ENCODE peak calls at places on chromosomes 11 and 22, in nine cellular contexts. One of them, this sample, is unnamed.

GRCh38 chr11:112961146-112961668 is at the start of gene NCAM1:
- DNase-seq in AG09309: peak
- DNase-seq in Caco-2: peak
- DNase-seq in breast epithelium: no peak
- DNase-seq in GM23338: peak
- DNase-seq in A549: peak
- DNase-seq in endodermal cell: peak
- DNase-seq in brain microvascular endothelial cell: peak
- DNase-seq in activated B cell treated with CpG ODN at 0.5 μM for 24 hours: no peak
- DNase-seq in this sample: no peak

GRCh38 chr22:35330258-35330861 is 30.7 kb downstream of the TOM1 start:
- DNase-seq in A549: no peak
- DNase-seq in brain microvascular endothelial cell: peak
- DNase-seq in endodermal cell: no peak
- DNase-seq in breast epithelium: no peak
- DNase-seq in activated B cell treated with CpG ODN at 0.5 μM for 24 hours: no peak
- DNase-seq in AG09309: no peak
- DNase-seq in GM23338: no peak
- DNase-seq in Caco-2: no peak
- DNase-seq in this sample: peak

GRCh38 chr11:111718436-111719325 is 47.5 kb downstream of the PPP2R1B start:
- DNase-seq in GM23338: no peak
- DNase-seq in activated B cell treated with CpG ODN at 0.5 μM for 24 hours: no peak
- DNase-seq in breast epithelium: no peak
- DNase-seq in endodermal cell: no peak
- DNase-seq in Caco-2: no peak
- DNase-seq in A549: peak
- DNase-seq in brain microvascular endothelial cell: peak
- DNase-seq in AG09309: peak
- DNase-seq in this sample: no peak

GRCh38 chr11:44351898-44352498 is 42.1 kb upstream of the ALX4 start:
- DNase-seq in endodermal cell: no peak
- DNase-seq in AG09309: no peak
- DNase-seq in GM23338: peak
- DNase-seq in brain microvascular endothelial cell: no peak
- DNase-seq in A549: peak
- DNase-seq in activated B cell treated with CpG ODN at 0.5 μM for 24 hours: no peak
- DNase-seq in breast epithelium: no peak
- DNase-seq in Caco-2: no peak
- DNase-seq in this sample: no peak

GRCh38 chr22:50112151-50113118 is 22.6 kb downstream of the MOV10L1 start:
- DNase-seq in GM23338: no peak
- DNase-seq in A549: no peak
- DNase-seq in AG09309: peak
- DNase-seq in endodermal cell: no peak
- DNase-seq in breast epithelium: no peak
- DNase-seq in Caco-2: no peak
- DNase-seq in brain microvascular endothelial cell: peak
- DNase-seq in activated B cell treated with CpG ODN at 0.5 μM for 24 hours: no peak
- DNase-seq in this sample: no peak

GRCh38 chr11:64900263-64900678 is 16.7 kb downstream of the ATG2A start:
- DNase-seq in A549: peak
- DNase-seq in brain microvascular endothelial cell: no peak
- DNase-seq in activated B cell treated with CpG ODN at 0.5 μM for 24 hours: no peak
- DNase-seq in breast epithelium: peak
- DNase-seq in endodermal cell: no peak
- DNase-seq in Caco-2: no peak
- DNase-seq in GM23338: no peak
- DNase-seq in AG09309: no peak
- DNase-seq in this sample: peak

GRCh38 chr22:46809153-46809885 is 46.9 kb downstream of the TBC1D22A start:
- DNase-seq in activated B cell treated with CpG ODN at 0.5 μM for 24 hours: no peak
- DNase-seq in endodermal cell: peak
- DNase-seq in AG09309: no peak
- DNase-seq in A549: no peak
- DNase-seq in GM23338: no peak
- DNase-seq in breast epithelium: no peak
- DNase-seq in brain microvascular endothelial cell: no peak
- DNase-seq in Caco-2: no peak
- DNase-seq in this sample: no peak

GRCh38 chr11:69394902-69395690 is 86.4 kb upstream of the LINC01488 start:
- DNase-seq in activated B cell treated with CpG ODN at 0.5 μM for 24 hours: no peak
- DNase-seq in GM23338: no peak
- DNase-seq in endodermal cell: no peak
- DNase-seq in breast epithelium: no peak
- DNase-seq in A549: no peak
- DNase-seq in AG09309: no peak
- DNase-seq in brain microvascular endothelial cell: no peak
- DNase-seq in Caco-2: no peak
- DNase-seq in this sample: no peak

GRCh38 chr11:103624708-103625623 is 411.5 kb upstream of the DDI1 start:
- DNase-seq in endodermal cell: no peak
- DNase-seq in A549: peak
- DNase-seq in GM23338: peak
- DNase-seq in brain microvascular endothelial cell: peak
- DNase-seq in AG09309: peak
- DNase-seq in Caco-2: no peak
- DNase-seq in activated B cell treated with CpG ODN at 0.5 μM for 24 hours: no peak
- DNase-seq in breast epithelium: no peak
- DNase-seq in this sample: no peak

GRCh38 chr11:96137357-96137756 is 205.6 kb downstream of the MAML2 start:
- DNase-seq in brain microvascular endothelial cell: no peak
- DNase-seq in GM23338: no peak
- DNase-seq in endodermal cell: no peak
- DNase-seq in A549: no peak
- DNase-seq in Caco-2: no peak
- DNase-seq in activated B cell treated with CpG ODN at 0.5 μM for 24 hours: no peak
- DNase-seq in breast epithelium: no peak
- DNase-seq in AG09309: no peak
- DNase-seq in this sample: no peak

DNA sequence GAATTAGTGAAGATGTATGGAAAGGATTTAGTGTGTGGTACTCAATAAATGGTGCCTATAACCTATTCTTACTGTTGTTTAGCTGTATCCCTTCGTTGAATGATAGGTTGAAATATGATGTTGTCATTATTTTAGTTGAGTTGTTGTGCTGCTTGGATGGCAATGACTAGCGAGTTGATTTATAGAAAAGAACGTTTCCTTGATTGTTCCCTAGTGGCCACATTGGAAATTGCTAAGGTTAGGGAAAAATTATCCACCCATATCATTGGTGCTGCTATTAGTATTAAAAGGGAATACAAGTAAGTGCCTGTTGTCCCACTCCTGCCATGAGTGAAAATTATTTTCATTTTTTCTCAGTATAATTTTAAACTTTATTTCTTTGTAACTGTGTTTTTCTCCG is 14.5 kb downstream of the EMSY start:
- DNase-seq in Caco-2: no peak
- DNase-seq in brain microvascular endothelial cell: no peak
- DNase-seq in A549: peak
- DNase-seq in endodermal cell: no peak
- DNase-seq in breast epithelium: no peak
- DNase-seq in GM23338: peak
- DNase-seq in AG09309: no peak
- DNase-seq in activated B cell treated with CpG ODN at 0.5 μM for 24 hours: no peak
- DNase-seq in this sample: no peak
- TF ChIP-seq CTCF in Caco-2: peak
- TF ChIP-seq CTCF in brain microvascular endothelial cell: peak
- TF ChIP-seq CTCF in A549: peak
- TF ChIP-seq CTCF in endodermal cell: peak
- TF ChIP-seq CTCF in breast epithelium: no peak
- TF ChIP-seq CTCF in GM23338: peak
- TF ChIP-seq CTCF in AG09309: peak
- TF ChIP-seq CTCF in activated B cell treated with CpG ODN at 0.5 μM for 24 hours: no peak
- TF ChIP-seq CTCF in this sample: no peak

GRCh38 chr11:117197516-117198456 is 1.4 kb upstream of the TAGLN start:
- DNase-seq in AG09309: no peak
- DNase-seq in brain microvascular endothelial cell: no peak
- DNase-seq in Caco-2: no peak
- DNase-seq in endodermal cell: peak
- DNase-seq in breast epithelium: peak
- DNase-seq in activated B cell treated with CpG ODN at 0.5 μM for 24 hours: no peak
- DNase-seq in GM23338: peak
- DNase-seq in A549: peak
- DNase-seq in this sample: no peak
- TF ChIP-seq CTCF in AG09309: peak
- TF ChIP-seq CTCF in brain microvascular endothelial cell: peak
- TF ChIP-seq CTCF in Caco-2: peak
- TF ChIP-seq CTCF in endodermal cell: peak
- TF ChIP-seq CTCF in breast epithelium: no peak
- TF ChIP-seq CTCF in activated B cell treated with CpG ODN at 0.5 μM for 24 hours: no peak
- TF ChIP-seq CTCF in GM23338: peak
- TF ChIP-seq CTCF in A549: peak
- TF ChIP-seq CTCF in this sample: no peak

DNA sequence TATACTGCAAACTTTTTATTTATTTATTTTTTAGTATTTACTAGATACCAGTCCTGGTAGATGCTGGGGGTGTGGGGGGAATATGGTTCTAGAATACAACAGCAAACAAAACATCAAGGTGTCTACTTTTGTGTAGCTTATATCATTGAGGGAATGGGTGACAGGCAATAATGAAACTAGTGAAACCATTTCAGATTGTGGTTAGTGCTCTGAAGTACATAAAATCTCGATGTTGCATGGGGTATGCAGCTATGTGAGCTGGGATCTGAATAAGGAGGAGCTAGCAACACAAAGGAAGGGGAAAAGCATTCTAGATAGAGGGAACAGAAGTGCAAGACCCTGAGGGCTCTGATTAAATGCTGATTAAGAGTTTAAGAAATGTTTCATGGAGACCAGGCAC is 103.5 kb downstream of the WT1 start:
- DNase-seq in Caco-2: no peak
- DNase-seq in brain microvascular endothelial cell: no peak
- DNase-seq in activated B cell treated with CpG ODN at 0.5 μM for 24 hours: no peak
- DNase-seq in breast epithelium: no peak
- DNase-seq in A549: no peak
- DNase-seq in GM23338: no peak
- DNase-seq in endodermal cell: no peak
- DNase-seq in AG09309: no peak
- DNase-seq in this sample: no peak
- TF ChIP-seq CTCF in Caco-2: no peak
- TF ChIP-seq CTCF in brain microvascular endothelial cell: no peak
- TF ChIP-seq CTCF in activated B cell treated with CpG ODN at 0.5 μM for 24 hours: no peak
- TF ChIP-seq CTCF in breast epithelium: no peak
- TF ChIP-seq CTCF in A549: no peak
- TF ChIP-seq CTCF in GM23338: no peak
- TF ChIP-seq CTCF in endodermal cell: no peak
- TF ChIP-seq CTCF in AG09309: no peak
- TF ChIP-seq CTCF in this sample: no peak

DNA sequence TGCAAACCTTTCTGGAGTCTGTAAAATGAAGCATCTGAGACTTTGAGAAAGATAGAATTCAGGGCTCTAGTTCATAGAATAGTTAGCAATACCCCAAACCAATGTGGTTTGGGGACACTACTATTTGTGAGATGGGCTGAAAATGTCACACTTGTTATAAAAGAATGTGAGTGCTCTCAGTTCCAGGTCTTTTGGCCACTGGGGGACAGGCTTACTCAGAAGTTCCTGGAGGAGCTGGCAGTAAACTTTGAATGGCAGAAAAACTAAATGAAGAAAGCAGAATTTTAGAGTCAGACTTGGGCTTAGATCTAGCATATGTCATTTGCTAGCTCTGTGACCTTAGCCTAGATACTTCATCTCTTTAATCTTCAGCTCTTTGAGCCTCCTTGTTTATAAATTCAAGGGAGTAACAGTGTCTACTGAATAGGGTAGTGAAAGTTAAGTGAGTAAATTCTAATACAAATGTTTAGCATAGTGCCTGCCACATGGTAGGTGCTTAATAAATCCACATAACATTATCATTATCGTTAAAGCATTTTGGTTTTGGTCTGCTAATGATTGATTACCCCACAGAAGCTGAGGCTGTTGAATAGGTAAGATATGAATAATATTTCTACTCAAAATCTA is 3.7 kb downstream of the LYVE1 start:
- DNase-seq in endodermal cell: no peak
- DNase-seq in breast epithelium: no peak
- DNase-seq in brain microvascular endothelial cell: no peak
- DNase-seq in A549: no peak
- DNase-seq in Caco-2: no peak
- DNase-seq in AG09309: no peak
- DNase-seq in GM23338: no peak
- DNase-seq in activated B cell treated with CpG ODN at 0.5 μM for 24 hours: no peak
- DNase-seq in this sample: no peak
- TF ChIP-seq CTCF in endodermal cell: peak
- TF ChIP-seq CTCF in breast epithelium: no peak
- TF ChIP-seq CTCF in brain microvascular endothelial cell: peak
- TF ChIP-seq CTCF in A549: peak
- TF ChIP-seq CTCF in Caco-2: no peak
- TF ChIP-seq CTCF in AG09309: peak
- TF ChIP-seq CTCF in GM23338: peak
- TF ChIP-seq CTCF in activated B cell treated with CpG ODN at 0.5 μM for 24 hours: no peak
- TF ChIP-seq CTCF in this sample: no peak

DNA sequence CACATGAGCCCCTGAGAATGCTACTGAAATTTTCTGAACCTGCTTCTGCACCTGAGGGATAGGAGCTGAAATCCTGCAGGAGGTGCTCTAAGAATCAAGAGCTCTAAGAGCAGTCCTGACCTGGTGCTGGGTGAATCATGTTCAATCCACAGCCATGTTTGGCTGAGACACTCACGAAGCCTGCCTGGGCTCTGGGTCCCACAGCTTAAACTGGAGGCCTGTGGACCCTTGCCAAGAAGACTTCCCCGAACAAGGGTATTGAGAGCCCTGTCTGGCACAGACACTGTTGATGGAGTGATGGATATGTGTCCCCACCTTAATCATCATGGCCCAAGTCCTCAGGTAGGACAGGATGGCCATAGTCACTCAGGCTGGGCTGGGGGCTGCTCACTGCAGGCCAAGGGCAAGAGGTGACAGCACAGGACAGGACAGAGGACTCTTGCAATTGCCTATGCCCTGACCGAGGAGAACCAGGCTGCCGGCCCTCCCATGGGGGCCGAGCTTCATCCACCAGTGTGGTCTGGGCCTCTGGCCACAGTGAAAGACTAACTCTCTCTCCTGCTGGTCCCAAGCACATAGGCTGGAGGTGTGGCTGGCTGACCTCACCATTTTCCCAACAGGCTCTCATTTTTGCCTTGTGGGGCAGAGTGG is 6.8 kb downstream of the RAB3IL1 start:
- DNase-seq in AG09309: no peak
- DNase-seq in breast epithelium: no peak
- DNase-seq in GM23338: no peak
- DNase-seq in A549: no peak
- DNase-seq in Caco-2: peak
- DNase-seq in endodermal cell: peak
- DNase-seq in activated B cell treated with CpG ODN at 0.5 μM for 24 hours: no peak
- DNase-seq in brain microvascular endothelial cell: no peak
- DNase-seq in this sample: no peak
- TF ChIP-seq CTCF in AG09309: no peak
- TF ChIP-seq CTCF in breast epithelium: no peak
- TF ChIP-seq CTCF in GM23338: no peak
- TF ChIP-seq CTCF in A549: no peak
- TF ChIP-seq CTCF in Caco-2: no peak
- TF ChIP-seq CTCF in endodermal cell: no peak
- TF ChIP-seq CTCF in activated B cell treated with CpG ODN at 0.5 μM for 24 hours: no peak
- TF ChIP-seq CTCF in brain microvascular endothelial cell: no peak
- TF ChIP-seq CTCF in this sample: no peak